ENCODE peak calls at places on chromosomes 6 and 20, in five cellular contexts. K is CD8-positive, alpha-beta memory T cell; I is testis; V is H9; W is PC-3. E is an unnamed sample. For H3K4me1, the result is how much of the 10 kb centered on the place peaks cover.

GRCh38 chr6:782141-782540 is 89.2 kb upstream of the EXOC2 start:
- DNase-seq in K (no peak), I (no peak), V (no peak), W (peak), E (no peak)

GRCh38 chr20:59400666-59401065 is 100.3 kb downstream of the EDN3 start:
- DNase-seq in K (no peak), I (no peak), V (no peak), W (no peak), E (no peak)

GRCh38 chr6:2964793-2965503 is 6.4 kb downstream of the SERPINB6 start:
- DNase-seq in K (no peak), I (no peak), V (no peak), W (no peak), E (no peak)

GRCh38 chr20:19631410-19631809 is 126.6 kb upstream of the RIN2 start:
- DNase-seq in K (no peak), I (no peak), V (no peak), W (no peak), E (no peak)

GRCh38 chr20:4681441-4681840 is 40.3 kb upstream of the PRND start:
- DNase-seq in K (no peak), I (no peak), V (no peak), W (no peak), E (no peak)

GRCh38 chr6:170523256-170524187 is 29.6 kb downstream of the PSMB1 start:
- DNase-seq in K (no peak), I (no peak), V (no peak), W (no peak), E (no peak)

GRCh38 chr6:16767765-16768514 is 6.7 kb upstream of the ATXN1 start:
- DNase-seq in K (no peak), I (no peak), V (no peak), W (peak), E (no peak)

GRCh38 chr20:58028123-58028522 is 200.3 kb downstream of the ANKRD60 start:
- DNase-seq in K (no peak), I (no peak), V (no peak), W (no peak), E (peak)

GRCh38 chr6:30705620-30706019 is 11.5 kb downstream of the MDC1 start:
- DNase-seq in K (no peak), I (no peak), V (no peak), W (no peak), E (peak)

GRCh38 chr6:143283887-143284640 is 166.4 kb downstream of the ADAT2 start:
- DNase-seq in K (no peak), I (no peak), V (no peak), W (no peak), E (no peak)

GRCh38 chr20:43748274-43748673 is 21.5 kb upstream of the GTSF1L start:
- DNase-seq in K (no peak), I (no peak), V (no peak), W (no peak), E (no peak)
- H3K4me1 ChIP-seq in K (under half), I (under half), V (under half), W (under half), E (under half)

GRCh38 chr6:90496191-90496590 is 90.7 kb downstream of the MAP3K7 start:
- DNase-seq in K (no peak), I (no peak), V (no peak), W (no peak), E (no peak)
- H3K4me1 ChIP-seq in K (under half), I (under half), V (under half), W (under half), E (under half)

DNA sequence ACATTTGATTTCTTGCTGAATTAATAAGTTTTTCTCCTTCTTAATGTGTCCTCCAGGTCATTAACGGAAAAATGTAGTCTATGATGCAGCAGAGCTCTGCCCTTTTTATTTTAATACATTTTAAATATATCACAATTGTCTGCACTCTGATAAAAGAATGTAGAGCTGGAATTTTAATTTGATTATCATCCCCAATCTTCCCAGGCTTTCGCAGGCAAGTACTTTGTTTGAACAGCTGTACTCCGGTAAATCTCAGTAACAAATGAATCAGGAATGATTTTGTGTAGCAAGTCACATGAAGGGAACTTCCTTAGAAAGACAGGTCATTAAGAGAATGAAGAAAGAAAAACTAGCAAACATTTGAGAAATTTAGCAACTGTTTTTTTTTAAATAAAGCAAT is 147.2 kb downstream of the SOX4 start:
- DNase-seq in K (no peak), I (no peak), V (no peak), W (peak), E (no peak)
- H3K4me1 ChIP-seq in K (under half), I (under half), V (under half), W (half or more), E (under half)

GRCh38 chr6:139531716-139532115 is 157.3 kb upstream of the CITED2 start:
- DNase-seq in K (no peak), I (no peak), V (no peak), W (no peak), E (no peak)

GRCh38 chr6:139536751-139537617 is 162.5 kb upstream of the CITED2 start:
- DNase-seq in K (no peak), I (no peak), V (no peak), W (no peak), E (no peak)

GRCh38 chr6:139533166-139533565 is 158.7 kb upstream of the CITED2 start:
- DNase-seq in K (no peak), I (no peak), V (no peak), W (no peak), E (no peak)

GRCh38 chr6:139533573-139534471 is 159.4 kb upstream of the CITED2 start:
- DNase-seq in K (no peak), I (no peak), V (no peak), W (no peak), E (no peak)

DNA sequence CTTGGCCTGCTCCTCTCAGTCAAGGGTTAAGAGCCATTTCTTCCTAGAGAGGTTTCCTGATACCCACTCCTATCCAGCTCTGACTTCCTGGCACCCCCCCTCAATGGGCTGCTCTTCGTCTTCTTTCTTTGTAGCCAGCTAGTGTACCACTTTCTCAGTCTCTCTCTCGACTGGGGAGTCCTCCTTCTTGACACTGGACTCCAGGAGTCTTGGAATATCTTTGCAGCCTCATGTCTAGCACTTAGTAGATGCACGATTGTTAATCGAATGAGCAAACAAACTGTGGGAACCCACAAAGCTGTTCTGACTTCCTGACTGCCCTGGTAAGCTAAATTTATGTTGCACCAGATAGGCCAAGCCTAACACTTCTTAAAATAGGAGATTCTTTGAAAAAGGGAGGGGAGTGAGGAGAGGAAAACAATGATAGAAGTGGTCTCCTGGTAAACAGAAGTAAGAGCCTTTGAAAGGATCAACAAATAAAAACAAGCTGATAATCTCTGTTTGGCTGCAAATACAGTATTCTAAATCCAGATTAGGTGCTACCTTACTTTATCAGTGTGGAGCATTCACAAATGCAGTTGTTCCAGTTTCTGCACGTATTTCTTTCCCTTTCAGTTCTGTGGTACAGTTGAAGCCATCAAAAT is 160.1 kb upstream of the CITED2 start:
- DNase-seq in K (peak), I (no peak), V (no peak), W (no peak), E (no peak)
- H3K4me1 ChIP-seq in K (under half), I (under half), V (under half), W (under half), E (under half)

GRCh38 chr20:50671626-50672025 is 19.7 kb downstream of the RIPOR3 start:
- DNase-seq in K (no peak), I (no peak), V (no peak), W (no peak), E (no peak)
- H3K4me1 ChIP-seq in K (under half), I (under half), V (under half), W (under half), E (under half)